ENCODE peak calls at places on chromosomes 2 and 18, in seven cellular contexts. Y is SK-N-SH, Z is H1, A is HCT116, E is K562, D is GM12878, V is HepG2. B is an unnamed sample.
A peak's percentile ranks its signal among the peaks of the same experiment; 100 is the strongest.

GRCh38 chr2:46198164-46198883 is 98.9 kb upstream of the EPAS1 start:
- DNase-seq in E (no peak), V (no peak), Z (no peak), Y (no peak), A (no peak), D (no peak), B (no peak)

GRCh38 chr2:30230479-30230854 is 867 bp upstream of the LBH start:
- DNase-seq in E (peak; percentile 59), Y (peak; percentile 80), A (no peak), V (no peak), Z (peak; percentile 59), D (no peak), B (no peak)

GRCh38 chr2:83055338-83056010 is 1403.6 kb downstream of the SUCLG1 start:
- DNase-seq in E (no peak), Y (no peak), V (no peak), D (no peak), A (no peak), Z (no peak), B (no peak)

GRCh38 chr2:122100371-122101150 is 345.1 kb downstream of the TSN start:
- DNase-seq in D (no peak), Z (no peak), V (no peak), A (no peak), Y (no peak), E (no peak), B (no peak)

GRCh38 chr18:36889316-36889715 is 60.4 kb downstream of the KIAA1328 start:
- DNase-seq in V (no peak), Y (no peak), D (no peak), Z (no peak), A (no peak), E (no peak), B (no peak)

GRCh38 chr2:207600211-207600610 is 25.0 kb downstream of the METTL21A start:
- DNase-seq in E (no peak), A (no peak), V (no peak), Y (no peak), Z (no peak), D (no peak), B (no peak)

GRCh38 chr18:48348739-48349138 is 60.4 kb downstream of the ZBTB7C start:
- DNase-seq in E (no peak), Z (no peak), V (no peak), A (no peak), D (no peak), Y (no peak), B (no peak)

GRCh38 chr2:203492965-203493364 is 42.1 kb downstream of the RAPH1 start:
- DNase-seq in A (no peak), V (no peak), Z (no peak), E (no peak), D (no peak), Y (no peak), B (no peak)

GRCh38 chr2:907706-908105 is 42.9 kb upstream of the SNTG2 start:
- DNase-seq in D (no peak), E (no peak), Y (no peak), A (no peak), Z (no peak), V (no peak), B (no peak)

GRCh38 chr18:60675801-60676200 is 303.2 kb upstream of the MC4R start:
- DNase-seq in A (no peak), V (no peak), E (no peak), D (no peak), Y (no peak), Z (no peak), B (peak; percentile 52)

GRCh38 chr18:34965108-34965507 is 76.1 kb upstream of the MAPRE2 start:
- DNase-seq in D (no peak), E (no peak), V (no peak), A (no peak), Z (no peak), Y (peak; percentile 30), B (no peak)

GRCh38 chr2:205700331-205701132 is 18.2 kb downstream of the NRP2 start:
- DNase-seq in D (no peak), Z (no peak), A (no peak), V (peak; percentile 89), E (no peak), Y (no peak), B (no peak)

GRCh38 chr18:7116001-7116831 is 1.4 kb downstream of the LAMA1 start:
- DNase-seq in E (no peak), Z (peak; percentile 52), A (no peak), V (no peak), Y (peak; percentile 45), D (no peak), B (no peak)
- TF ChIP-seq JUND in E (no peak), Z (no peak), A (no peak), V (no peak), Y (no peak), D (no peak), B (no peak)

GRCh38 chr2:47617523-47618271 is 165.2 kb upstream of the MSH6 start:
- DNase-seq in E (no peak), A (no peak), D (no peak), Y (no peak), V (no peak), Z (no peak), B (peak; percentile 27)
- TF ChIP-seq JUND in E (no peak), A (no peak), D (no peak), Y (no peak), V (no peak), Z (no peak), B (no peak)

GRCh38 chr2:28411166-28411755 is 18.6 kb downstream of the FOSL2 start:
- DNase-seq in E (no peak), D (no peak), V (no peak), A (no peak), Z (no peak), Y (no peak), B (no peak)

GRCh38 chr2:28413896-28414290 is 21.2 kb downstream of the FOSL2 start:
- DNase-seq in D (no peak), Y (no peak), V (no peak), Z (no peak), E (no peak), A (no peak), B (no peak)

GRCh38 chr2:28412625-28413151 is 20.0 kb downstream of the FOSL2 start:
- DNase-seq in D (no peak), Z (no peak), V (no peak), Y (no peak), A (no peak), E (no peak), B (no peak)

GRCh38 chr2:28413152-28413895 is 20.7 kb downstream of the FOSL2 start:
- DNase-seq in E (no peak), D (no peak), Y (no peak), A (no peak), V (no peak), Z (peak; percentile 62), B (no peak)

DNA sequence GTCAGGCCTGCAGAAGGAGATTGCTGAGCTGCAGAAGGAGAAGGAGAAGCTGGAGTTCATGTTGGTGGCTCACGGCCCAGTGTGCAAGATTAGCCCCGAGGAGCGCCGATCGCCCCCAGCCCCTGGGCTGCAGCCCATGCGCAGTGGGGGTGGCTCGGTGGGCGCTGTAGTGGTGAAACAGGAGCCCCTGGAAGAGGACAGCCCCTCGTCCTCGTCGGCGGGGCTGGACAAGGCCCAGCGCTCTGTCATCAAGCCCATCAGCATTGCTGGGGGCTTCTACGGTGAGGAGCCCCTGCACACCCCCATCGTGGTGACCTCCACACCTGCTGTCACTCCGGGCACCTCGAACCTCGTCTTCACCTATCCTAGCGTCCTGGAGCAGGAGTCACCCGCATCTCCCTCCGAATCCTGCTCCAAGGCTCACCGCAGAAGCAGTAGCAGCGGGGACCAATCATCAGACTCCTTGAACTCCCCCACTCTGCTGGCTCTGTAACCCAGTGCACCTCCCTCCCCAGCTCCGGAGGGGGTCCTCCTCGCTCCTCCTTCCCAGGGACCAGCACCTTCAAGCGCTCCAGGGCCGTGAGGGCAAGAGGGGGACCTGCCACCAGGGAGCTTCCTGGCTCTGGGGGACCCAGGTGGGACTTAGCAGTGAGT is 19.4 kb downstream of the FOSL2 start:
- DNase-seq in E (no peak), A (no peak), Z (no peak), D (no peak), V (no peak), Y (no peak), B (no peak)
- TF ChIP-seq JUND in E (no peak), A (no peak), Z (no peak), D (no peak), V (no peak), Y (no peak), B (no peak)

GRCh38 chr18:1503847-1504246 is 599.2 kb downstream of the ADCYAP1 start:
- DNase-seq in V (no peak), Z (no peak), Y (no peak), E (no peak), D (no peak), A (no peak), B (no peak)

GRCh38 chr18:1510542-1511179 is 606.0 kb downstream of the ADCYAP1 start:
- DNase-seq in Z (no peak), E (no peak), A (no peak), Y (no peak), V (no peak), D (no peak), B (no peak)

GRCh38 chr18:1511619-1512311 is 607.1 kb downstream of the ADCYAP1 start:
- DNase-seq in A (no peak), E (no peak), Z (no peak), D (no peak), V (no peak), Y (no peak), B (no peak)

GRCh38 chr18:1505856-1506255 is 601.2 kb downstream of the ADCYAP1 start:
- DNase-seq in E (no peak), D (no peak), Z (no peak), A (no peak), V (no peak), Y (no peak), B (no peak)
- TF ChIP-seq JUND in E (no peak), D (no peak), Z (no peak), A (no peak), V (no peak), Y (no peak), B (no peak)

DNA sequence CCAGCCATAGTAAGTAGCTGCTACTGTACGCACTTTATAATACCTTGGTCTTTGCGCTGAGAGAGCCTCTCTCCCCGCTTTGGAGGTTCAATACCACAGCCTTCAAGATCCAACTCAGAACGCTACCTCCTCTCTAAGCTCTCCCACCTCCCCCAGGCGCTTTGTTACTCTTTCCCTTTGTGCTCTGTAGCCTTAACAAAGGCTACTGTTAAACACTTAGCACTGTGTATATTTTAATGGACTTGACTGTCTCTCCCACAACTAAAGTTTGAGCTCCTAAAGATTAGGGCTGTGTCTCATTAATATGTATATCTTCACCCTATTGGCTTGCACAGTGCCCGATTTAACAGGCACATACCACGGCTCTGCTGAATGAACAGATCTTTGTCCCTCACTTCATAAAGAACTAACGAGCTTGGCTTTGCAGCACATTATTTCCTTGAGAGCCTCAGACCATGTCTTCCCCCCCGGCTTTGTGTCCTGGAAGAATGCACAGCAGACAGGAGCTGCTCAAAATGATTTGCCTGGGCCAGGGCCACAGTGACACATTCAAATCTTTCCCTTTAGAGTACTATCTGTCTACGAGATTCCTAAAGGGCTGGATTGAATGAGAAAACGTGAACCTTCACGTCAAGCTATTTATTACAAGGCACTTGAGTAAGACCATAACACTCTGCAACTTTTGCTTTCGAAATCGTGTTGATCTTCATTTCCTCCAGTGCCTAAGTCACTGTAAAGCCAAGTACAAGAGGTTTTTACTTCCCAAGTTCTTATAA is 22.1 kb downstream of the ABHD3 start:
- DNase-seq in Z (no peak), A (no peak), D (peak; percentile 39), V (no peak), E (no peak), Y (no peak), B (no peak)
- TF ChIP-seq JUND in Z (no peak), A (no peak), D (no peak), V (no peak), E (no peak), Y (no peak), B (no peak)